ENCODE peak calls at places on chromosomes 16 and 17, in eight cellular contexts. S, U, Z, H, M, X, L and K are unnamed samples.

GRCh38 chr16:22053921-22054341 is 38.4 kb upstream of the VWA3A start:
- DNase-seq in S (no peak), U (no peak), Z (no peak), H (no peak), M (no peak), X (no peak), L (no peak), K (no peak)

GRCh38 chr17:79261361-79262072 is 186.9 kb downstream of the ENGASE start:
- DNase-seq in S (no peak), U (no peak), Z (no peak), H (no peak), M (no peak), X (no peak), L (no peak), K (no peak)

GRCh38 chr17:76700627-76701470 is 9.9 kb downstream of the MXRA7 start:
- DNase-seq in S (no peak), U (peak; percentile 92), Z (no peak), H (no peak), M (peak; percentile 82), X (no peak), L (no peak), K (peak; percentile 81)

GRCh38 chr17:9981344-9981915 is 76.4 kb upstream of the RCVRN start:
- DNase-seq in S (no peak), U (no peak), Z (no peak), H (no peak), M (no peak), X (no peak), L (no peak), K (no peak)

GRCh38 chr16:27317738-27318398 is 4.1 kb downstream of the IL4R start:
- DNase-seq in S (peak; percentile 28), U (no peak), Z (peak; percentile 51), H (no peak), M (no peak), X (no peak), L (no peak), K (no peak)

GRCh38 chr17:7133424-7133823 is 18.8 kb upstream of the ASGR2 start:
- DNase-seq in S (peak; percentile 19), U (no peak), Z (peak; percentile 40), H (peak; percentile 58), M (peak; percentile 57), X (no peak), L (peak; percentile 46), K (no peak)

GRCh38 chr16:30372037-30372712 is 1.9 kb upstream of the TBC1D10B start:
- DNase-seq in S (no peak), U (no peak), Z (no peak), H (no peak), M (peak; percentile 16), X (no peak), L (no peak), K (no peak)

GRCh38 chr16:14523632-14524031 is 106.4 kb downstream of the PARN start:
- DNase-seq in S (no peak), U (no peak), Z (no peak), H (no peak), M (no peak), X (no peak), L (no peak), K (no peak)

GRCh38 chr16:16025214-16025968 is 76.0 kb downstream of the ABCC1 start:
- DNase-seq in S (peak; percentile 19), U (peak; percentile 94), Z (peak; percentile 53), H (peak; percentile 56), M (no peak), X (peak; percentile 80), L (peak; percentile 28), K (peak; percentile 97)

GRCh38 chr16:27252206-27252585 is 16.4 kb downstream of the NSMCE1 start:
- DNase-seq in S (no peak), U (no peak), Z (no peak), H (no peak), M (no peak), X (no peak), L (no peak), K (no peak)

GRCh38 chr17:63434951-63435571 is 11.0 kb downstream of the CYB561 start:
- DNase-seq in S (peak; percentile 60), U (peak; percentile 22), Z (no peak), H (peak; percentile 37), M (peak; percentile 84), X (no peak), L (no peak), K (peak; percentile 29)

GRCh38 chr17:19262650-19263620 is 25.8 kb downstream of the EPN2 start:
- DNase-seq in S (no peak), U (peak; percentile 81), Z (no peak), H (no peak), M (peak; percentile 15), X (no peak), L (no peak), K (peak; percentile 56)

GRCh38 chr16:10571354-10571753 is 9.0 kb downstream of the EMP2 start:
- DNase-seq in S (no peak), U (no peak), Z (no peak), H (no peak), M (no peak), X (no peak), L (no peak), K (no peak)

GRCh38 chr17:60652484-60653247 is 25.0 kb upstream of the BCAS3 start:
- DNase-seq in S (no peak), U (no peak), Z (no peak), H (no peak), M (no peak), X (peak; percentile 29), L (no peak), K (no peak)

GRCh38 chr16:8885674-8886592 is 3.8 kb downstream of the LITAFD start:
- DNase-seq in S (no peak), U (peak; percentile 56), Z (no peak), H (no peak), M (peak; percentile 37), X (no peak), L (no peak), K (peak; percentile 40)

GRCh38 chr17:17811381-17812210 is 25.2 kb downstream of the SREBF1 start:
- DNase-seq in S (no peak), U (no peak), Z (no peak), H (no peak), M (no peak), X (no peak), L (no peak), K (peak; percentile 30)

GRCh38 chr17:57989011-57989345 is 924 bp upstream of the VEZF1 start:
- DNase-seq in S (no peak), U (peak; percentile 38), Z (no peak), H (no peak), M (no peak), X (no peak), L (no peak), K (peak; percentile 36)

GRCh38 chr16:11079657-11080187 is 135.4 kb downstream of the CLEC16A start:
- DNase-seq in S (no peak), U (peak; percentile 95), Z (no peak), H (peak; percentile 48), M (no peak), X (peak; percentile 43), L (no peak), K (peak; percentile 97)

GRCh38 chr16:86075488-86075785 is 176.5 kb downstream of the IRF8 start:
- DNase-seq in S (no peak), U (peak; percentile 22), Z (no peak), H (no peak), M (no peak), X (no peak), L (no peak), K (no peak)

GRCh38 chr17:71959129-71959528 is 161.7 kb upstream of the SOX9 start:
- DNase-seq in S (no peak), U (peak; percentile 13), Z (no peak), H (no peak), M (no peak), X (no peak), L (no peak), K (peak; percentile 13)

GRCh38 chr17:83057793-83058477 is 21.5 kb upstream of the METRNL start:
- DNase-seq in S (no peak), U (no peak), Z (no peak), H (peak; percentile 2), M (peak; percentile 89), X (no peak), L (no peak), K (no peak)

GRCh38 chr17:29283496-29283895 is 10.5 kb downstream of the NUFIP2 start:
- DNase-seq in S (no peak), U (no peak), Z (no peak), H (no peak), M (no peak), X (no peak), L (no peak), K (no peak)

GRCh38 chr16:82358601-82359221 is 188.7 kb upstream of the MPHOSPH6 start:
- DNase-seq in S (no peak), U (no peak), Z (no peak), H (no peak), M (no peak), X (no peak), L (no peak), K (no peak)

GRCh38 chr17:17420561-17421269 is 56.1 kb upstream of the MED9 start:
- DNase-seq in S (no peak), U (peak; percentile 36), Z (no peak), H (no peak), M (peak; percentile 86), X (no peak), L (no peak), K (peak; percentile 51)

GRCh38 chr16:24580665-24581064 is 41.3 kb downstream of the RBBP6 start:
- DNase-seq in S (no peak), U (peak; percentile 64), Z (no peak), H (no peak), M (no peak), X (peak; percentile 24), L (no peak), K (peak; percentile 49)

GRCh38 chr17:4232168-4232813 is 31.5 kb downstream of the ANKFY1 start:
- DNase-seq in S (no peak), U (peak; percentile 86), Z (no peak), H (no peak), M (no peak), X (no peak), L (no peak), K (peak; percentile 63)

GRCh38 chr17:61556224-61557188 is 34.5 kb downstream of the NACA2 start:
- DNase-seq in S (no peak), U (no peak), Z (no peak), H (no peak), M (no peak), X (no peak), L (no peak), K (peak; percentile 15)

GRCh38 chr17:65022751-65023421 is 33.7 kb downstream of the GNA13 start:
- DNase-seq in S (no peak), U (peak; percentile 78), Z (no peak), H (no peak), M (no peak), X (peak; percentile 76), L (no peak), K (peak; percentile 68)

GRCh38 chr16:12753203-12754023 is 50.3 kb downstream of the CPPED1 start:
- DNase-seq in S (no peak), U (no peak), Z (no peak), H (no peak), M (no peak), X (no peak), L (no peak), K (no peak)